ENCODE peak calls at places on chromosome 1, in eight cellular contexts. I is thoracic aorta; B is cardiac muscle cell; A is adrenal gland; C is CD8-positive, alpha-beta T cell; M is heart right ventricle; V is lower lobe of right lung; J is GM23338. O is an unnamed sample.

GRCh38 chr1:224799083-224799482 is 130.4 kb upstream of the DNAH14 start:
- DNase-seq in I (no peak), B (no peak), A (no peak), C (no peak), M (no peak), V (no peak), J (no peak), O (no peak)

GRCh38 chr1:36223373-36223995 is 759 bp upstream of the THRAP3 start:
- DNase-seq in I (no peak), B (peak; percentile 72), A (no peak), C (peak; percentile 3), M (no peak), V (no peak), J (peak; percentile 63), O (no peak)

GRCh38 chr1:26305667-26306289 is 658 bp downstream of the UBXN11 start:
- DNase-seq in I (no peak), B (no peak), A (no peak), C (no peak), M (no peak), V (no peak), J (peak; percentile 27), O (no peak)

GRCh38 chr1:85116856-85117255 is 68.6 kb upstream of the MCOLN3 start:
- DNase-seq in I (no peak), B (no peak), A (no peak), C (no peak), M (no peak), V (no peak), J (no peak), O (no peak)

GRCh38 chr1:47444578-47445465 is 7.0 kb downstream of the FOXD2 start:
- DNase-seq in I (no peak), B (peak; percentile 21), A (no peak), C (no peak), M (no peak), V (peak; percentile 51), J (peak; percentile 60), O (no peak)

GRCh38 chr1:159341736-159342135 is 39.6 kb downstream of the FCER1A start:
- DNase-seq in I (no peak), B (no peak), A (no peak), C (no peak), M (no peak), V (no peak), J (peak; percentile 2), O (no peak)

GRCh38 chr1:234515411-234515810 is 36.4 kb upstream of the TARBP1 start:
- DNase-seq in I (no peak), B (no peak), A (no peak), C (no peak), M (no peak), V (no peak), J (peak; percentile 35), O (no peak)

GRCh38 chr1:234745844-234746797 is 136.1 kb upstream of the IRF2BP2 start:
- DNase-seq in I (no peak), B (peak; percentile 57), A (peak; percentile 41), C (no peak), M (no peak), V (no peak), J (no peak), O (no peak)

GRCh38 chr1:246072456-246072855 is 434.6 kb downstream of the SMYD3 start:
- DNase-seq in I (no peak), B (no peak), A (no peak), C (no peak), M (no peak), V (no peak), J (no peak), O (no peak)

GRCh38 chr1:35925741-35926140 is 5.2 kb upstream of the AGO3 start:
- DNase-seq in I (no peak), B (peak; percentile 88), A (peak; percentile 42), C (no peak), M (peak; percentile 57), V (no peak), J (no peak), O (no peak)

GRCh38 chr1:91070274-91070673 is 48.4 kb upstream of the ZNF644 start:
- DNase-seq in I (no peak), B (no peak), A (no peak), C (no peak), M (no peak), V (no peak), J (no peak), O (no peak)

GRCh38 chr1:17759114-17759513 is 4.0 kb downstream of the ACTL8 start:
- DNase-seq in I (no peak), B (no peak), A (no peak), C (no peak), M (no peak), V (peak; percentile 26), J (peak; percentile 27), O (no peak)

GRCh38 chr1:218376722-218377121 is 31.6 kb downstream of the TGFB2 start:
- DNase-seq in I (no peak), B (no peak), A (no peak), C (no peak), M (no peak), V (no peak), J (no peak), O (no peak)

GRCh38 chr1:168202941-168203654 is 22.7 kb upstream of the SFT2D2 start:
- DNase-seq in I (no peak), B (peak; percentile 95), A (no peak), C (no peak), M (no peak), V (no peak), J (no peak), O (no peak)

GRCh38 chr1:167460836-167461235 is 57.5 kb downstream of the CD247 start:
- DNase-seq in I (no peak), B (no peak), A (no peak), C (no peak), M (no peak), V (no peak), J (no peak), O (no peak)

DNA sequence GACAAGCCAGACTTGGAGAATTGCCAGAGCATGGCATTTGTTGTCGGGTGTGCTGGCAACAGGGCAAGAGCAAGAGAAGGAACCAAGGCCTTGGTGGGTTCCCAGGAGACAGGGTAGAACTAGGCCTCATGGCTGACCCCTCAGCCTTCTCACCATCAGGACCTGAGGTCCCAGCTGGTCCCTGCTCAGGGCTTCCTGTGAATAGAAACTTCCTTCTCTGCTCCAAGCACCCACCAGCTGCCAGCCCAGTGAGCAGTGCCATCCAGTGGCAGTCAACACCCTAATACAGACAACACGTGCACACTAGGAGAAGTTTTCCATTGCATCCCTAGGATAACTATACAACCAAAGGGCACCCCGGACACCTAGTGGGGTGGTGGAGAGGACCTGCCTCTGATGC is 22.8 kb downstream of the S100A6 start:
- DNase-seq in I (no peak), B (no peak), A (no peak), C (no peak), M (no peak), V (no peak), J (no peak), O (peak; percentile 58)
- TF ChIP-seq CTCF in I (no peak), B (no peak), A (no peak), C (no peak), M (peak; percentile 19), V (no peak), J (no peak), O (no peak)

GRCh38 chr1:56831874-56832693 is 12.9 kb upstream of the FYB2 start:
- DNase-seq in I (no peak), B (peak; percentile 93), A (peak; percentile 66), C (peak; percentile 23), M (peak; percentile 60), V (peak; percentile 67), J (peak; percentile 73), O (no peak)
- H3K27ac ChIP-seq in I (no peak overlapping the region), B (no peak overlapping the region), A (no peak overlapping the region), C (no peak overlapping the region), M (no peak overlapping the region), V (no peak overlapping the region), J (no peak overlapping the region), O (no peak overlapping the region)

DNA sequence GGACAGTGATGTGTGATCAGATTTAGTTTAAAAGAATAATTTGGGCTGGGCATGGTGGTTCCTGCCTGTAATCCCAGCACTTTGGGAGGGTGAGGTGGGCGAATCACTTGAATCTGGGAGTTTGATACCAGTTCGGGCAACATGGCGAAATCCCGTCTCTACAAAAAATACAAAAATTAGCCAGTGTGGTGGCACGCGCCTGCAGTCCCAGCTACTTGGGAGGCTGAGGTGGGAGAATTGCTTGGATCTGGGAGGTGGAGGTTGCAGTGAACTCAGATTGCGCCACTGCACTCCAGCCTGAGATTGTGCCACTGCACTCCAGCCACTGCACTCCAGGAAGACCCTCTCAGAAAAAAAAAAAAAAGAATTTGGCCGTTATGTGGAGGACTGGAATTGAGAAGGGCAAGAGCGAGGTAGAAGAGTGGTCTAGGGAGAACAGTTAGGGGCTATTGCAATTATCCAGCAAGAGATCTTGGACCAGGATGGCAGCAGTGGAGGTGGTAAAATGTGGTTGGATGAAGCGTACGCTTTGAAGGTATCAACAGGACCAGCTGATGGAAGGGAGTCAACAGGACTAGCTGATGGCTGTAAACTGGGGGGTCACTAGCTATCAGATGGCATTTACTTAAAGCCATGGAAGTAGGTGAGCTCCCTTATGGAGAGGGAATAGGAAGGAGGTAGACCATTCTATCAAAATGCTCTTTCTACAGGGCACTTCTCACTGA is 9.6 kb downstream of the BTBD19 start:
- DNase-seq in I (no peak), B (no peak), A (peak; percentile 8), C (no peak), M (no peak), V (peak; percentile 10), J (no peak), O (no peak)
- H3K4me3 ChIP-seq in I (no peak overlapping the region), B (no peak overlapping the region), A (no peak overlapping the region), C (no peak overlapping the region), M (no peak overlapping the region), V (no peak overlapping the region), J (no peak overlapping the region), O (no peak overlapping the region)

GRCh38 chr1:110962892-110963665 is 643 bp downstream of the LRIF1 start:
- DNase-seq in I (peak; percentile 4), B (peak; percentile 88), A (peak; percentile 49), C (peak; percentile 33), M (peak; percentile 30), V (peak; percentile 72), J (peak; percentile 90), O (peak; percentile 72)
- TF ChIP-seq CTCF in I (no peak), B (no peak), A (no peak), C (no peak), M (no peak), V (no peak), J (no peak), O (no peak)

GRCh38 chr1:213687802-213688201 is 300.0 kb upstream of the PROX1 start:
- DNase-seq in I (no peak), B (no peak), A (no peak), C (no peak), M (no peak), V (no peak), J (no peak), O (no peak)
- H3K27ac ChIP-seq in I (no peak overlapping the region), B (no peak overlapping the region), A (no peak overlapping the region), C (no peak overlapping the region), M (no peak overlapping the region), V (no peak overlapping the region), J (no peak overlapping the region), O (no peak overlapping the region)

O was measured in coronary artery.